ENCODE peak calls at places on chromosomes 4 and X, in seven cellular contexts. D, R, E, L, T, Y and M are unnamed samples.

GRCh38 chrX:131816551-131817136 is 206.5 kb upstream of the STK26 start:
- DNase-seq in R (no peak), T (peak), L (peak), Y (no peak), D (peak), E (no peak), M (peak)

GRCh38 chr4:87219648-87220093 is 747 bp downstream of the KLHL8 start:
- DNase-seq in Y (no peak), L (peak), E (peak), D (peak), R (peak), T (peak), M (peak)

GRCh38 chr4:77697860-77698599 is 92.4 kb downstream of the CXCL13 start:
- DNase-seq in R (peak), L (no peak), T (no peak), Y (peak), D (no peak), E (peak), M (no peak)

GRCh38 chrX:131802836-131803626 is 220.1 kb upstream of the STK26 start:
- DNase-seq in E (no peak), R (no peak), L (no peak), T (peak), Y (no peak), D (no peak), M (no peak)

GRCh38 chr4:52572936-52573485 is 86.1 kb downstream of the USP46 start:
- DNase-seq in L (no peak), E (no peak), D (no peak), Y (peak), T (no peak), R (peak), M (no peak)

GRCh38 chrX:85004255-85004654 is 578 bp downstream of the APOOL start:
- DNase-seq in D (no peak), Y (no peak), T (no peak), E (peak), R (peak), L (no peak), M (no peak)

GRCh38 chr4:70603856-70604255 is 11.8 kb downstream of the AMBN start:
- DNase-seq in T (no peak), L (no peak), R (peak), Y (no peak), E (no peak), D (no peak), M (no peak)

GRCh38 chr4:60737858-60738257 is 462.3 kb upstream of the ADGRL3 start:
- DNase-seq in D (no peak), Y (peak), R (peak), L (no peak), E (no peak), T (no peak), M (no peak)

GRCh38 chrX:103361798-103362197 is 5.5 kb downstream of the TCEAL9 start:
- DNase-seq in R (peak), D (no peak), E (no peak), T (no peak), Y (no peak), L (no peak), M (no peak)

GRCh38 chrX:10007604-10008003 is 40.4 kb downstream of the CLDN34 start:
- DNase-seq in D (no peak), E (no peak), L (no peak), T (no peak), R (peak), Y (peak), M (no peak)